ENCODE peak calls at places on chromosomes 4 and X, in ten cellular contexts. One of them, this sample, is unnamed.

GRCh38 chrX:148874621-148875020 is 374.2 kb downstream of the AFF2 start:
- DNase-seq in lung microvascular endothelial cell: no peak
- DNase-seq in lung: no peak
- DNase-seq in stimulated activated CD4-positive, alpha-beta T cell treated with anti-CD3 and anti-CD28 coated beads, Interleukin-15, amount 100 ng/mL, for 1 hour: no peak
- DNase-seq in heart right ventricle: no peak
- DNase-seq in Karpas-422: no peak
- DNase-seq in tibial nerve: no peak
- DNase-seq in activated CD4-positive, alpha-beta T cell treated with anti-CD3 and anti-CD28 coated beads, Interleukin-2, amount 50 U/mL, for 1 hour: no peak
- DNase-seq in NCI-H2081: no peak
- DNase-seq in frontal cortex: no peak
- DNase-seq in this sample: no peak

GRCh38 chrX:112760697-112761096 is 79.9 kb downstream of the AMOT start:
- DNase-seq in stimulated activated CD4-positive, alpha-beta T cell treated with anti-CD3 and anti-CD28 coated beads, Interleukin-15, amount 100 ng/mL, for 1 hour: no peak
- DNase-seq in tibial nerve: no peak
- DNase-seq in activated CD4-positive, alpha-beta T cell treated with anti-CD3 and anti-CD28 coated beads, Interleukin-2, amount 50 U/mL, for 1 hour: no peak
- DNase-seq in NCI-H2081: no peak
- DNase-seq in lung microvascular endothelial cell: no peak
- DNase-seq in heart right ventricle: no peak
- DNase-seq in lung: no peak
- DNase-seq in Karpas-422: no peak
- DNase-seq in frontal cortex: no peak
- DNase-seq in this sample: no peak

GRCh38 chr4:151031831-151032605 is 16.9 kb upstream of the LRBA start:
- DNase-seq in heart right ventricle: no peak
- DNase-seq in lung: no peak
- DNase-seq in NCI-H2081: no peak
- DNase-seq in activated CD4-positive, alpha-beta T cell treated with anti-CD3 and anti-CD28 coated beads, Interleukin-2, amount 50 U/mL, for 1 hour: no peak
- DNase-seq in frontal cortex: no peak
- DNase-seq in stimulated activated CD4-positive, alpha-beta T cell treated with anti-CD3 and anti-CD28 coated beads, Interleukin-15, amount 100 ng/mL, for 1 hour: no peak
- DNase-seq in lung microvascular endothelial cell: peak; percentile 69
- DNase-seq in tibial nerve: no peak
- DNase-seq in Karpas-422: no peak
- DNase-seq in this sample: no peak

GRCh38 chrX:105999294-105999693 is 39.2 kb downstream of the SERPINA7 start:
- DNase-seq in stimulated activated CD4-positive, alpha-beta T cell treated with anti-CD3 and anti-CD28 coated beads, Interleukin-15, amount 100 ng/mL, for 1 hour: no peak
- DNase-seq in frontal cortex: no peak
- DNase-seq in Karpas-422: no peak
- DNase-seq in activated CD4-positive, alpha-beta T cell treated with anti-CD3 and anti-CD28 coated beads, Interleukin-2, amount 50 U/mL, for 1 hour: no peak
- DNase-seq in heart right ventricle: no peak
- DNase-seq in tibial nerve: no peak
- DNase-seq in NCI-H2081: no peak
- DNase-seq in lung microvascular endothelial cell: no peak
- DNase-seq in lung: no peak
- DNase-seq in this sample: no peak

GRCh38 chr4:172892300-172892699 is 276.3 kb upstream of the GALNT7 start:
- DNase-seq in frontal cortex: no peak
- DNase-seq in NCI-H2081: no peak
- DNase-seq in lung microvascular endothelial cell: peak; percentile 24
- DNase-seq in stimulated activated CD4-positive, alpha-beta T cell treated with anti-CD3 and anti-CD28 coated beads, Interleukin-15, amount 100 ng/mL, for 1 hour: no peak
- DNase-seq in heart right ventricle: no peak
- DNase-seq in Karpas-422: peak; percentile 56
- DNase-seq in lung: no peak
- DNase-seq in activated CD4-positive, alpha-beta T cell treated with anti-CD3 and anti-CD28 coated beads, Interleukin-2, amount 50 U/mL, for 1 hour: no peak
- DNase-seq in tibial nerve: no peak
- DNase-seq in this sample: no peak

GRCh38 chr4:168887809-168888208 is 122.2 kb downstream of the CBR4 start:
- DNase-seq in heart right ventricle: no peak
- DNase-seq in stimulated activated CD4-positive, alpha-beta T cell treated with anti-CD3 and anti-CD28 coated beads, Interleukin-15, amount 100 ng/mL, for 1 hour: no peak
- DNase-seq in NCI-H2081: no peak
- DNase-seq in lung: no peak
- DNase-seq in Karpas-422: no peak
- DNase-seq in lung microvascular endothelial cell: no peak
- DNase-seq in activated CD4-positive, alpha-beta T cell treated with anti-CD3 and anti-CD28 coated beads, Interleukin-2, amount 50 U/mL, for 1 hour: no peak
- DNase-seq in tibial nerve: no peak
- DNase-seq in frontal cortex: no peak
- DNase-seq in this sample: no peak

GRCh38 chr4:155906554-155907247 is 3.2 kb downstream of the TDO2 start:
- DNase-seq in lung: no peak
- DNase-seq in frontal cortex: no peak
- DNase-seq in heart right ventricle: no peak
- DNase-seq in stimulated activated CD4-positive, alpha-beta T cell treated with anti-CD3 and anti-CD28 coated beads, Interleukin-15, amount 100 ng/mL, for 1 hour: no peak
- DNase-seq in NCI-H2081: peak; percentile 18
- DNase-seq in Karpas-422: no peak
- DNase-seq in activated CD4-positive, alpha-beta T cell treated with anti-CD3 and anti-CD28 coated beads, Interleukin-2, amount 50 U/mL, for 1 hour: no peak
- DNase-seq in lung microvascular endothelial cell: no peak
- DNase-seq in tibial nerve: peak; percentile 33
- DNase-seq in this sample: no peak

GRCh38 chrX:18643243-18643642 is 28.7 kb downstream of the RS1 start:
- DNase-seq in activated CD4-positive, alpha-beta T cell treated with anti-CD3 and anti-CD28 coated beads, Interleukin-2, amount 50 U/mL, for 1 hour: no peak
- DNase-seq in NCI-H2081: no peak
- DNase-seq in lung: peak; percentile 82
- DNase-seq in stimulated activated CD4-positive, alpha-beta T cell treated with anti-CD3 and anti-CD28 coated beads, Interleukin-15, amount 100 ng/mL, for 1 hour: no peak
- DNase-seq in tibial nerve: no peak
- DNase-seq in frontal cortex: no peak
- DNase-seq in lung microvascular endothelial cell: no peak
- DNase-seq in Karpas-422: no peak
- DNase-seq in heart right ventricle: no peak
- DNase-seq in this sample: no peak

GRCh38 chr4:187172340-187172761 is 448.7 kb upstream of the FAT1 start:
- DNase-seq in frontal cortex: no peak
- DNase-seq in NCI-H2081: no peak
- DNase-seq in lung: no peak
- DNase-seq in lung microvascular endothelial cell: no peak
- DNase-seq in activated CD4-positive, alpha-beta T cell treated with anti-CD3 and anti-CD28 coated beads, Interleukin-2, amount 50 U/mL, for 1 hour: no peak
- DNase-seq in Karpas-422: no peak
- DNase-seq in tibial nerve: no peak
- DNase-seq in stimulated activated CD4-positive, alpha-beta T cell treated with anti-CD3 and anti-CD28 coated beads, Interleukin-15, amount 100 ng/mL, for 1 hour: no peak
- DNase-seq in heart right ventricle: no peak
- DNase-seq in this sample: no peak

GRCh38 chr4:168560835-168561210 is 64.0 kb downstream of the PALLD start:
- DNase-seq in activated CD4-positive, alpha-beta T cell treated with anti-CD3 and anti-CD28 coated beads, Interleukin-2, amount 50 U/mL, for 1 hour: no peak
- DNase-seq in NCI-H2081: no peak
- DNase-seq in stimulated activated CD4-positive, alpha-beta T cell treated with anti-CD3 and anti-CD28 coated beads, Interleukin-15, amount 100 ng/mL, for 1 hour: no peak
- DNase-seq in frontal cortex: no peak
- DNase-seq in heart right ventricle: no peak
- DNase-seq in lung microvascular endothelial cell: peak; percentile 68
- DNase-seq in Karpas-422: no peak
- DNase-seq in lung: no peak
- DNase-seq in tibial nerve: no peak
- DNase-seq in this sample: peak; percentile 45

GRCh38 chr4:168540865-168541607 is 44.2 kb downstream of the PALLD start:
- DNase-seq in stimulated activated CD4-positive, alpha-beta T cell treated with anti-CD3 and anti-CD28 coated beads, Interleukin-15, amount 100 ng/mL, for 1 hour: no peak
- DNase-seq in Karpas-422: no peak
- DNase-seq in NCI-H2081: no peak
- DNase-seq in lung: no peak
- DNase-seq in lung microvascular endothelial cell: no peak
- DNase-seq in heart right ventricle: no peak
- DNase-seq in activated CD4-positive, alpha-beta T cell treated with anti-CD3 and anti-CD28 coated beads, Interleukin-2, amount 50 U/mL, for 1 hour: no peak
- DNase-seq in tibial nerve: no peak
- DNase-seq in frontal cortex: no peak
- DNase-seq in this sample: no peak

GRCh38 chr4:65831828-65832227 is 161.5 kb upstream of the EPHA5 start:
- DNase-seq in NCI-H2081: no peak
- DNase-seq in activated CD4-positive, alpha-beta T cell treated with anti-CD3 and anti-CD28 coated beads, Interleukin-2, amount 50 U/mL, for 1 hour: no peak
- DNase-seq in lung: no peak
- DNase-seq in tibial nerve: no peak
- DNase-seq in heart right ventricle: no peak
- DNase-seq in stimulated activated CD4-positive, alpha-beta T cell treated with anti-CD3 and anti-CD28 coated beads, Interleukin-15, amount 100 ng/mL, for 1 hour: no peak
- DNase-seq in lung microvascular endothelial cell: no peak
- DNase-seq in frontal cortex: no peak
- DNase-seq in Karpas-422: no peak
- DNase-seq in this sample: no peak

GRCh38 chrX:114964374-114964773 is 53.0 kb downstream of the IL13RA2 start:
- DNase-seq in heart right ventricle: no peak
- DNase-seq in NCI-H2081: no peak
- DNase-seq in Karpas-422: no peak
- DNase-seq in lung microvascular endothelial cell: no peak
- DNase-seq in stimulated activated CD4-positive, alpha-beta T cell treated with anti-CD3 and anti-CD28 coated beads, Interleukin-15, amount 100 ng/mL, for 1 hour: no peak
- DNase-seq in tibial nerve: no peak
- DNase-seq in activated CD4-positive, alpha-beta T cell treated with anti-CD3 and anti-CD28 coated beads, Interleukin-2, amount 50 U/mL, for 1 hour: no peak
- DNase-seq in lung: no peak
- DNase-seq in frontal cortex: no peak
- DNase-seq in this sample: no peak

GRCh38 chr4:125836597-125837195 is 521.9 kb downstream of the FAT4 start:
- DNase-seq in frontal cortex: no peak
- DNase-seq in Karpas-422: no peak
- DNase-seq in heart right ventricle: no peak
- DNase-seq in lung microvascular endothelial cell: peak; percentile 5
- DNase-seq in activated CD4-positive, alpha-beta T cell treated with anti-CD3 and anti-CD28 coated beads, Interleukin-2, amount 50 U/mL, for 1 hour: no peak
- DNase-seq in stimulated activated CD4-positive, alpha-beta T cell treated with anti-CD3 and anti-CD28 coated beads, Interleukin-15, amount 100 ng/mL, for 1 hour: no peak
- DNase-seq in lung: no peak
- DNase-seq in NCI-H2081: no peak
- DNase-seq in tibial nerve: no peak
- DNase-seq in this sample: no peak

This sample was measured in NCI-H1417 treated with DMSO at 0.1 percent for 48 hours.